ENCODE peak calls at places on chromosome 20, in six cellular contexts. P is prostate gland, W is AG10803, X is fibroblast of mammary gland, G is fibroblast of the aortic adventitia, J is body of pancreas. M is an unnamed sample.

GRCh38 chr20:64079273-64080012 is at the start of gene RGS19:
- DNase-seq in P (peak; percentile 75), W (peak; percentile 64), X (peak; percentile 44), G (peak; percentile 55), J (peak; percentile 81), M (peak; percentile 71)

GRCh38 chr20:16481977-16482376 is 91.3 kb downstream of the KIF16B start:
- DNase-seq in P (no peak), W (no peak), X (no peak), G (no peak), J (no peak), M (no peak)

GRCh38 chr20:61745397-61746146 is 320.1 kb downstream of the TAF4 start:
- DNase-seq in P (no peak), W (no peak), X (no peak), G (no peak), J (no peak), M (no peak)

GRCh38 chr20:55424968-55425367 is 580.4 kb downstream of the CBLN4 start:
- DNase-seq in P (no peak), W (no peak), X (no peak), G (no peak), J (peak; percentile 24), M (no peak)

GRCh38 chr20:55937283-55937682 is 68.0 kb downstream of the CBLN4 start:
- DNase-seq in P (no peak), W (no peak), X (no peak), G (no peak), J (no peak), M (no peak)

GRCh38 chr20:11445161-11445560 is 472.5 kb upstream of the BTBD3 start:
- DNase-seq in P (no peak), W (no peak), X (no peak), G (no peak), J (no peak), M (no peak)

GRCh38 chr20:63124092-63124781 is 91.7 kb downstream of the YTHDF1 start:
- DNase-seq in P (no peak), W (no peak), X (peak; percentile 67), G (peak; percentile 13), J (no peak), M (no peak)

GRCh38 chr20:59598625-59599310 is 5.6 kb upstream of the PHACTR3 start:
- DNase-seq in P (no peak), W (peak; percentile 23), X (peak; percentile 24), G (peak; percentile 1), J (peak; percentile 12), M (no peak)

GRCh38 chr20:17531537-17532025 is 402 bp upstream of the BFSP1 start:
- DNase-seq in P (no peak), W (no peak), X (no peak), G (peak; percentile 17), J (no peak), M (no peak)

GRCh38 chr20:48574383-48574782 is 253.4 kb downstream of the PREX1 start:
- DNase-seq in P (no peak), W (peak; percentile 15), X (peak; percentile 14), G (no peak), J (peak; percentile 16), M (no peak)

GRCh38 chr20:56285496-56285895 is 37.0 kb downstream of the MC3R start:
- DNase-seq in P (no peak), W (no peak), X (peak; percentile 4), G (no peak), J (no peak), M (no peak)

GRCh38 chr20:43409041-43409913 is 48.4 kb upstream of the SRSF6 start:
- DNase-seq in P (no peak), W (peak; percentile 59), X (peak; percentile 53), G (peak; percentile 75), J (no peak), M (no peak)

GRCh38 chr20:39851459-39851858 is 837.6 kb downstream of the MAFB start:
- DNase-seq in P (no peak), W (peak; percentile 68), X (peak; percentile 82), G (peak; percentile 65), J (no peak), M (no peak)

GRCh38 chr20:19944772-19945459 is 72.2 kb upstream of the NAA20 start:
- DNase-seq in P (no peak), W (peak; percentile 43), X (peak; percentile 61), G (peak; percentile 85), J (no peak), M (no peak)

GRCh38 chr20:63652192-63652980 is 838 bp downstream of the STMN3 start:
- DNase-seq in P (no peak), W (no peak), X (no peak), G (peak; percentile 10), J (no peak), M (peak; percentile 49)

GRCh38 chr20:10419550-10420133 is 14.4 kb downstream of the MKKS start:
- DNase-seq in P (no peak), W (no peak), X (peak; percentile 7), G (no peak), J (no peak), M (no peak)

GRCh38 chr20:10318625-10319024 is 100.0 kb downstream of the SNAP25 start:
- DNase-seq in P (no peak), W (no peak), X (no peak), G (no peak), J (no peak), M (no peak)

GRCh38 chr20:54456972-54457371 is 18.4 kb upstream of the DOK5 start:
- DNase-seq in P (no peak), W (no peak), X (no peak), G (no peak), J (no peak), M (no peak)

GRCh38 chr20:17806739-17807441 is 107.1 kb downstream of the BANF2 start:
- DNase-seq in P (no peak), W (peak; percentile 83), X (peak; percentile 85), G (peak; percentile 93), J (peak; percentile 95), M (peak; percentile 95)

GRCh38 chr20:43925786-43926185 is 11.1 kb downstream of the TOX2 start:
- DNase-seq in P (no peak), W (peak; percentile 64), X (peak; percentile 46), G (peak; percentile 47), J (no peak), M (no peak)

GRCh38 chr20:63461364-63461763 is 11.1 kb downstream of the KCNQ2 start:
- DNase-seq in P (no peak), W (no peak), X (no peak), G (no peak), J (no peak), M (no peak)

GRCh38 chr20:43492101-43492500 is 15.4 kb upstream of the L3MBTL1 start:
- DNase-seq in P (no peak), W (no peak), X (no peak), G (no peak), J (no peak), M (no peak)

GRCh38 chr20:4951299-4951698 is 50.0 kb downstream of the SLC23A2 start:
- DNase-seq in P (no peak), W (peak; percentile 80), X (peak; percentile 83), G (peak; percentile 93), J (peak; percentile 16), M (no peak)

GRCh38 chr20:17762243-17762872 is 62.6 kb downstream of the BANF2 start:
- DNase-seq in P (no peak), W (no peak), X (no peak), G (no peak), J (peak; percentile 56), M (no peak)

GRCh38 chr20:11144114-11144513 is 470.3 kb upstream of the JAG1 start:
- DNase-seq in P (no peak), W (peak; percentile 97), X (peak; percentile 96), G (peak; percentile 94), J (no peak), M (peak; percentile 35)

GRCh38 chr20:25336561-25337422 is 53.8 kb downstream of the ABHD12 start:
- DNase-seq in P (peak; percentile 80), W (no peak), X (peak; percentile 28), G (peak; percentile 27), J (peak; percentile 70), M (no peak)

GRCh38 chr20:1825492-1825891 is 69.7 kb upstream of the SIRPA start:
- DNase-seq in P (no peak), W (peak; percentile 75), X (no peak), G (peak; percentile 58), J (no peak), M (no peak)

GRCh38 chr20:62864207-62864606 is 2.6 kb upstream of the TCFL5 start:
- DNase-seq in P (no peak), W (no peak), X (no peak), G (no peak), J (no peak), M (no peak)

GRCh38 chr20:55530763-55531162 is 474.6 kb downstream of the CBLN4 start:
- DNase-seq in P (no peak), W (no peak), X (no peak), G (no peak), J (no peak), M (no peak)

GRCh38 chr20:36394340-36394965 is 88.3 kb downstream of the DLGAP4 start:
- DNase-seq in P (no peak), W (no peak), X (peak; percentile 12), G (no peak), J (no peak), M (no peak)

DNA sequence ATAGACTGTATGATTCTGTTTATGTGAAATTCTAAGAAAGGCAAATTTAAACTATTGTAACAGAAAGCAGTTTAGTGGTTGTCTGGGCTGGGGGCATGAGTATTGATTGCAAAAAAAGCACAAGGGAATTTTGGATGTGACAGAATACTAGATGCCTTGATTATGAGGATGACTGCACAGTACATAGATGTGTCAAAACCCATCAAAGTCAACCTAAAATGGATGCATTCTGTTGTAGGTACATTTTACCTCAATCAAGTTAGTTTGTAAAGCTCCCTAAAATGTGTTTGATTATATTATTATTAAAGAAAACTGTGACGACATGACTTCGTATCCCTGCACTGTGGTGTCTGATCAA is 118.2 kb upstream of the GGTLC1 start:
- DNase-seq in P (no peak), W (no peak), X (no peak), G (no peak), J (no peak), M (no peak)
- TF ChIP-seq CTCF in P (no peak), W (no peak), X (no peak), G (no peak), J (no peak), M (no peak)

GRCh38 chr20:46758929-46759669 is 49.6 kb downstream of the SLC2A10 start:
- DNase-seq in P (no peak), W (no peak), X (no peak), G (no peak), J (no peak), M (no peak)
- TF ChIP-seq CTCF in P (no peak), W (no peak), X (no peak), G (no peak), J (no peak), M (no peak)

GRCh38 chr20:3808141-3808479 is 12.0 kb downstream of the CDC25B start:
- DNase-seq in P (peak; percentile 91), W (peak; percentile 96), X (peak; percentile 99), G (peak; percentile 99), J (peak; percentile 87), M (peak; percentile 82)
- TF ChIP-seq CTCF in P (no peak), W (peak; percentile 18), X (no peak), G (no peak), J (peak; percentile 13), M (no peak)

DNA sequence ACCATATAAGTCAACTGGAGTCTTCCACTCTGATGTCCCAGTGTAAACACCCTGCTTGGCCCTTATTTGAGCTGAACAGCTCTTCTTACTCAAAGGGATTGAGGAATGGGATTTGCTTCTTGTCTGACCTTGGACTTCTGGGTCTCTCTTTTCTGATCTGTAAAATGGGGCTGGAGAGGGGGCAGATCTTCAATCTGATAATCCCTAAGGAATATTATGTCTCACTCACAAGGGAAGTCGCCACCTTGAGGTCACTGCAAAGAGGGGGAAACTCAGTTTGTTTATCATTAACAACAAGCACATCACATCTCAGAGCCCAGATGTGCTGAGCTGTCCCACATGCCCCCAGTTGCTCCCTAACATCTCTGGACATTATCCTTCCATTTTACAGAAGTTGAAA is 15.1 kb downstream of the KCNS1 start:
- DNase-seq in P (no peak), W (no peak), X (no peak), G (no peak), J (no peak), M (no peak)
- TF ChIP-seq CTCF in P (no peak), W (no peak), X (no peak), G (no peak), J (no peak), M (no peak)